ENCODE peak calls at places on chromosomes 3 and 15, in eight cellular contexts. Q is GDM1, W is NCI-H1105, O is NCI-H748 treated with DMSO at 0.1 percent for 48 hours, F is LoVo, B is A549, N is NCI-H187, Y is NCI-H1436. P is an unnamed sample.

GRCh38 chr15:29337156-29337959 is 67.7 kb upstream of the NSMCE3 start:
- DNase-seq in Y (no peak), N (no peak), F (no peak), W (no peak), O (no peak), B (no peak), Q (no peak), P (no peak)

GRCh38 chr15:89690276-89691218 is at the start of the genes PEX11A and WDR93:
- DNase-seq in Y (peak), W (peak), N (peak), Q (no peak), F (peak), O (peak), B (peak), P (peak)

GRCh38 chr15:87849181-87849580 is 407.4 kb downstream of the NTRK3 start:
- DNase-seq in B (no peak), O (no peak), N (no peak), W (no peak), Y (no peak), F (no peak), Q (no peak), P (no peak)

GRCh38 chr3:146170591-146170990 is 9.6 kb upstream of the PLOD2 start:
- DNase-seq in W (no peak), B (no peak), N (no peak), Y (no peak), Q (no peak), O (no peak), F (no peak), P (no peak)

GRCh38 chr3:45026957-45027356 is 854 bp downstream of the CLEC3B start:
- DNase-seq in Q (no peak), F (no peak), B (no peak), O (no peak), N (no peak), Y (no peak), W (no peak), P (no peak)

GRCh38 chr3:44289882-44290462 is 48.3 kb downstream of the TOPAZ1 start:
- DNase-seq in O (no peak), Y (no peak), N (no peak), W (no peak), Q (no peak), B (no peak), F (no peak), P (no peak)

GRCh38 chr3:128875556-128876120 is 3.8 kb upstream of the ACAD9 start:
- DNase-seq in W (peak), B (peak), Y (no peak), F (no peak), O (no peak), Q (peak), N (no peak), P (no peak)

GRCh38 chr15:57118013-57118799 is 199.8 kb downstream of the TCF12 start:
- DNase-seq in N (no peak), F (no peak), O (no peak), B (peak), Q (no peak), Y (no peak), W (no peak), P (no peak)

GRCh38 chr15:50017522-50017921 is 101.5 kb downstream of the ATP8B4 start:
- DNase-seq in Q (no peak), N (no peak), Y (no peak), F (no peak), B (no peak), O (no peak), W (no peak), P (no peak)

GRCh38 chr15:35007397-35007796 is 19.3 kb upstream of the ZNF770 start:
- DNase-seq in Q (no peak), Y (no peak), B (no peak), F (no peak), W (no peak), O (no peak), N (no peak), P (no peak)

GRCh38 chr3:157130138-157130880 is 29.6 kb downstream of the CCNL1 start:
- DNase-seq in Q (no peak), Y (peak), B (peak), N (peak), O (peak), F (peak), W (no peak), P (peak)

GRCh38 chr3:65200312-65200711 is 512.5 kb upstream of the ADAMTS9 start:
- DNase-seq in F (no peak), B (no peak), N (no peak), Y (no peak), Q (no peak), W (no peak), O (no peak), P (no peak)

GRCh38 chr3:36795622-36796021 is 31.3 kb upstream of the DCLK3 start:
- DNase-seq in F (no peak), Q (no peak), Y (no peak), N (no peak), W (no peak), O (no peak), B (no peak), P (no peak)

GRCh38 chr15:94584833-94585244 is 353.5 kb downstream of the MCTP2 start:
- DNase-seq in W (no peak), O (no peak), Q (peak), N (no peak), B (no peak), Y (no peak), F (no peak), P (peak)

GRCh38 chr15:88894819-88895767 is at the start of gene HAPLN3:
- DNase-seq in O (no peak), Y (no peak), Q (no peak), F (peak), W (no peak), B (peak), N (no peak), P (no peak)

GRCh38 chr15:58465866-58466517 is 34.2 kb downstream of the LIPC start:
- DNase-seq in N (no peak), B (no peak), Q (no peak), W (no peak), O (no peak), F (no peak), Y (no peak), P (no peak)

GRCh38 chr3:172675371-172676193 is 35.3 kb downstream of the NCEH1 start:
- DNase-seq in N (no peak), F (peak), B (peak), O (peak), Q (peak), Y (peak), W (peak), P (no peak)

GRCh38 chr15:58070801-58071418 is 5.4 kb upstream of the ALDH1A2 start:
- DNase-seq in F (peak), B (peak), W (peak), O (peak), Q (no peak), N (peak), Y (no peak), P (peak)

GRCh38 chr3:189099505-189100290 is 72.1 kb upstream of the TPRG1 start:
- DNase-seq in O (no peak), W (no peak), B (no peak), F (no peak), Q (no peak), Y (no peak), N (no peak), P (no peak)

GRCh38 chr3:109804697-109805096 is 467.4 kb upstream of the DPPA4 start:
- DNase-seq in Q (no peak), N (no peak), W (no peak), O (no peak), B (no peak), F (no peak), Y (no peak), P (no peak)

GRCh38 chr3:57006048-57006709 is 54.3 kb upstream of the SPATA12 start:
- DNase-seq in Q (no peak), W (no peak), O (peak), B (no peak), Y (no peak), N (peak), F (no peak), P (no peak)

GRCh38 chr3:153090973-153091372 is 71.1 kb upstream of the RAP2B start:
- DNase-seq in Y (no peak), F (no peak), W (peak), O (no peak), N (no peak), B (no peak), Q (no peak), P (no peak)

GRCh38 chr3:194622621-194623360 is 10.4 kb downstream of the TMEM44 start:
- DNase-seq in B (no peak), Y (no peak), N (no peak), W (no peak), F (no peak), O (no peak), Q (no peak), P (no peak)

GRCh38 chr15:92226020-92226612 is 167.6 kb upstream of the ST8SIA2 start:
- DNase-seq in Y (no peak), Q (no peak), N (no peak), B (peak), O (no peak), F (no peak), W (no peak), P (no peak)

GRCh38 chr15:78224024-78224413 is 10.3 kb downstream of the ACSBG1 start:
- DNase-seq in W (no peak), B (no peak), O (no peak), Y (no peak), F (no peak), N (no peak), Q (no peak), P (no peak)

GRCh38 chr15:90471769-90472168 is 58.0 kb upstream of the CRTC3 start:
- DNase-seq in B (no peak), N (no peak), W (no peak), Y (no peak), Q (no peak), F (no peak), O (no peak), P (no peak)

GRCh38 chr15:78914027-78914764 is 30.6 kb downstream of the CTSH start:
- DNase-seq in O (no peak), B (peak), N (no peak), W (no peak), Q (no peak), F (no peak), Y (no peak), P (no peak)

GRCh38 chr3:194034556-194035336 is 101.2 kb upstream of the HES1 start:
- DNase-seq in F (peak), W (no peak), O (no peak), Y (no peak), Q (no peak), N (no peak), B (no peak), P (no peak)

GRCh38 chr15:75235051-75235673 is 23.0 kb upstream of the GOLGA6C start:
- DNase-seq in B (no peak), Q (no peak), Y (no peak), N (no peak), W (no peak), F (no peak), O (no peak), P (no peak)

GRCh38 chr3:50516048-50516871 is 12.8 kb upstream of the CACNA2D2 start:
- DNase-seq in O (no peak), B (no peak), N (peak), Q (no peak), F (no peak), W (peak), Y (peak), P (no peak)

GRCh38 chr3:119831941-119832371 is 50.1 kb downstream of the NR1I2 start:
- DNase-seq in Y (no peak), W (no peak), F (no peak), B (no peak), O (no peak), Q (no peak), N (no peak), P (no peak)

GRCh38 chr3:14208977-14209394 is 30.4 kb downstream of the LSM3 start:
- DNase-seq in O (no peak), N (no peak), B (no peak), F (no peak), Q (no peak), W (no peak), Y (no peak), P (no peak)

GRCh38 chr3:47283193-47283537 is 421 bp downstream of the KLHL18 start:
- DNase-seq in Q (no peak), N (no peak), W (no peak), Y (no peak), O (no peak), F (peak), B (peak), P (peak)

GRCh38 chr3:157626817-157627216 is 123.6 kb upstream of the VEPH1 start:
- DNase-seq in O (no peak), W (peak), Q (no peak), N (no peak), Y (no peak), B (no peak), F (no peak), P (no peak)

GRCh38 chr3:121883507-121883906 is 10.7 kb upstream of the SLC15A2 start:
- DNase-seq in Y (peak), B (peak), N (no peak), O (peak), Q (no peak), W (no peak), F (no peak), P (no peak)

GRCh38 chr15:33872761-33873106 is 95.6 kb upstream of the CHRM5 start:
- DNase-seq in Q (no peak), B (no peak), N (no peak), Y (no peak), F (no peak), O (no peak), W (no peak), P (no peak)

P was measured in NK-92 treated with Interleukin-12 subunit alpha and Interleukin-12 subunit beta, amount 100 ng/mL, for 24 hours.